ENCODE peak calls at places on chromosomes 13 and 19, in five cellular contexts. One of them, this sample, is unnamed.

GRCh38 chr19:12703056-12703455 is 6.6 kb upstream of the FBXW9 start:
- DNase-seq in small intestine: no peak
- DNase-seq in mammary epithelial cell: peak; percentile 9
- DNase-seq in thoracic aorta: no peak
- DNase-seq in keratinocyte: no peak
- DNase-seq in this sample: no peak

GRCh38 chr13:50788551-50788950 is 54.9 kb downstream of the DLEU7 start:
- DNase-seq in small intestine: no peak
- DNase-seq in keratinocyte: no peak
- DNase-seq in thoracic aorta: no peak
- DNase-seq in mammary epithelial cell: peak; percentile 9
- DNase-seq in this sample: no peak

GRCh38 chr13:95002968-95003813 is 290.8 kb upstream of the SOX21 start:
- DNase-seq in keratinocyte: no peak
- DNase-seq in mammary epithelial cell: no peak
- DNase-seq in thoracic aorta: no peak
- DNase-seq in small intestine: no peak
- DNase-seq in this sample: no peak

GRCh38 chr19:52786078-52786463 is 520 bp downstream of the ZNF600 start:
- DNase-seq in thoracic aorta: no peak
- DNase-seq in small intestine: no peak
- DNase-seq in keratinocyte: no peak
- DNase-seq in mammary epithelial cell: peak; percentile 30
- DNase-seq in this sample: no peak

GRCh38 chr19:6276447-6276846 is 3.3 kb downstream of the MLLT1 start:
- DNase-seq in small intestine: no peak
- DNase-seq in thoracic aorta: peak; percentile 58
- DNase-seq in mammary epithelial cell: no peak
- DNase-seq in keratinocyte: no peak
- DNase-seq in this sample: no peak

GRCh38 chr13:48110132-48110868 is 15.4 kb upstream of the MED4 start:
- DNase-seq in mammary epithelial cell: peak; percentile 42
- DNase-seq in small intestine: no peak
- DNase-seq in thoracic aorta: no peak
- DNase-seq in keratinocyte: no peak
- DNase-seq in this sample: no peak

GRCh38 chr19:1672038-1672768 is 19.8 kb upstream of the TCF3 start:
- DNase-seq in small intestine: no peak
- DNase-seq in thoracic aorta: no peak
- DNase-seq in mammary epithelial cell: no peak
- DNase-seq in keratinocyte: no peak
- DNase-seq in this sample: no peak

GRCh38 chr19:12825259-12826131 is 8.9 kb downstream of the RTBDN start:
- DNase-seq in mammary epithelial cell: no peak
- DNase-seq in small intestine: no peak
- DNase-seq in thoracic aorta: no peak
- DNase-seq in keratinocyte: no peak
- DNase-seq in this sample: no peak

GRCh38 chr19:28652790-28653189 is 560.2 kb downstream of the UQCRFS1 start:
- DNase-seq in small intestine: no peak
- DNase-seq in mammary epithelial cell: no peak
- DNase-seq in thoracic aorta: no peak
- DNase-seq in keratinocyte: no peak
- DNase-seq in this sample: no peak

GRCh38 chr13:21203132-21203531 is 26.7 kb downstream of the MRPL57 start:
- DNase-seq in small intestine: no peak
- DNase-seq in keratinocyte: no peak
- DNase-seq in mammary epithelial cell: no peak
- DNase-seq in thoracic aorta: no peak
- DNase-seq in this sample: no peak

GRCh38 chr19:46374526-46375475 is 27.9 kb downstream of the PPP5C start:
- DNase-seq in keratinocyte: no peak
- DNase-seq in thoracic aorta: no peak
- DNase-seq in small intestine: no peak
- DNase-seq in mammary epithelial cell: no peak
- DNase-seq in this sample: no peak
- H3K4me1 ChIP-seq in keratinocyte: peaks cover 44% of the 10 kb centered on the region
- H3K4me1 ChIP-seq in thoracic aorta: peaks cover 29% of the 10 kb centered on the region
- H3K4me1 ChIP-seq in small intestine: peaks cover 6% of the 10 kb centered on the region
- H3K4me1 ChIP-seq in mammary epithelial cell: peaks cover 38% of the 10 kb centered on the region
- H3K4me1 ChIP-seq in this sample: peaks cover 80% of the 10 kb centered on the region

DNA sequence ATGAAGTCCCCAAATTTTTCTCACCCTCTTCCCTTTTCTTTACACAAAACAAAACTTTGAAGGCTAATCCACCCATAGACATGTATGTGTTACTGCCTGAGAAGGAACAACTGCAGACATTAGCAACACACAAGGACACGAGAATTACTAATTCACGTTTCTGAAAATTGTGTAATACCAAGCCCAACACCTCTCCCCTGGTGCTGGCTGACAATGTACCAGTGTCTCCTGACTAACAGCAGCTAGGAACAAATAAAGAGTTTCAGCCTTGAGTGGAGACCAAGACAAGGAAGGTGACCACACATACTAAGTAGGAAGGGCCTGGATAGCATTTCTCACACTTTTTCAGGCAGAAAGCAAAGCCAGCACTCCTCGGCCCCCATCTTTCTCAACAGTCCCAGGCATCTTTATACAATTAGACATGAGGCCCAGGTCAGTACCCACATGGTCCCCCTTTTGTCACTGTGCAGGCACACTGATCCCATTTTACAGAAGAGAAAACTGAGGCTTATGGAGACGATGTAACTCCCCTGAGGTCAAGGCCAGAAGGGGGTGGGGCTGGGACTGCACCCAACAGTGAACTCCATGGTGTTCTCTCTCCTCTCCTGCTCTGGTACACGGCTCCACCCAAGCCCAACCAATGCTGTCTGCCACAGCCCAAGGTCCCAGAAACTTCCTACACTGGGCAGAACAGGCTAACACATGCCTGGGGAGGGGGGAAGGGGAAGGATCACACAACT is 8.7 kb downstream of the BRD4 start:
- DNase-seq in small intestine: peak; percentile 58
- DNase-seq in keratinocyte: no peak
- DNase-seq in mammary epithelial cell: peak; percentile 77
- DNase-seq in thoracic aorta: no peak
- DNase-seq in this sample: no peak
- H3K4me1 ChIP-seq in small intestine: peaks cover 52% of the 10 kb centered on the region
- H3K4me1 ChIP-seq in keratinocyte: peaks cover 52% of the 10 kb centered on the region
- H3K4me1 ChIP-seq in mammary epithelial cell: peaks cover 31% of the 10 kb centered on the region
- H3K4me1 ChIP-seq in thoracic aorta: peaks cover 91% of the 10 kb centered on the region
- H3K4me1 ChIP-seq in this sample: peaks cover 99% of the 10 kb centered on the region

DNA sequence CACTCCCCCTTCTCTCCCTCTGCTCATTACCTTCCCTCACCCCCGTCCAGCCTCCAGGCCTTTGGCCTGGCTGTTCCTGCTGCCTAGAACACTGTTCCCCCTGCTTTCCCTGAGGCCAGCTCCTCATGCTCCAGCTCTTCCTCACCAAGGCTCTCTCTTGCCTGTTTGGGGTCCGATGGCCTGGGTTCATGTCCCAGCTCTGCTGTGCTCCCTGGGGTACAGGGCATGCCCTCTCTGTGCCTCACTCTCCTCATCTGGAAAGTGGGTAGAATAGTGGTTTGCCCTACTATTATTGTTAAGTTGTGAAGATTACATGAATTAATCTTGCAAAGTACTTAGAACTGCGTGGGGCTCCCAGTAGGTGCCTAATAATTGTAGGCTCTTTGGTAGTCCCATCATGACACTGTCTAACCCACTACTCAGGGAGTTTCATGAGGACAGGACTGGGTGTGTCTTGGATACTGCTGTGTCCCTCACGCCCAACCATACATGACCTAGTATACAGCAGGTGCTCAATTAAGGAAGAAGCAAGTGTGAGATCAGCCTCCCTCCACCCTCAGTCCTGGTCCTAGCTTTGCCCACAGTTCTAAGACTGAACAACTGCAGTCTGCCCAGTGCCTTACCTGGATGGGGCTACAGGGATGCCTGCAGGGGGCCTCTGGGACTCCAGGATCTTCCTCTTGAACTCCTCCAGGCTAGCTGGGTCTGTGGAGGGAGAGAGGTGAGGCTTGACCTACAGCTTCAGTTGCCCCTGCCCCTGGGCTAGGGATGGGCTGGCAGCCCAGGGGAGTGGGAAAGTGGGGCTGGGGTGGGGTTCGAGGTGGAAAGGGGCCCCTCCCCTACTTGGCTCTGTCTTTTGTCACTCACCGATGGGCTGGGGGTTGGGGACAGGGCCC is 17.0 kb downstream of the PLVAP start:
- DNase-seq in thoracic aorta: no peak
- DNase-seq in keratinocyte: no peak
- DNase-seq in mammary epithelial cell: no peak
- DNase-seq in small intestine: no peak
- DNase-seq in this sample: no peak
- H3K4me1 ChIP-seq in thoracic aorta: no peaks in the 10 kb centered on the region
- H3K4me1 ChIP-seq in keratinocyte: no peaks in the 10 kb centered on the region
- H3K4me1 ChIP-seq in mammary epithelial cell: no peaks in the 10 kb centered on the region
- H3K4me1 ChIP-seq in small intestine: no peaks in the 10 kb centered on the region
- H3K4me1 ChIP-seq in this sample: no peaks in the 10 kb centered on the region

DNA sequence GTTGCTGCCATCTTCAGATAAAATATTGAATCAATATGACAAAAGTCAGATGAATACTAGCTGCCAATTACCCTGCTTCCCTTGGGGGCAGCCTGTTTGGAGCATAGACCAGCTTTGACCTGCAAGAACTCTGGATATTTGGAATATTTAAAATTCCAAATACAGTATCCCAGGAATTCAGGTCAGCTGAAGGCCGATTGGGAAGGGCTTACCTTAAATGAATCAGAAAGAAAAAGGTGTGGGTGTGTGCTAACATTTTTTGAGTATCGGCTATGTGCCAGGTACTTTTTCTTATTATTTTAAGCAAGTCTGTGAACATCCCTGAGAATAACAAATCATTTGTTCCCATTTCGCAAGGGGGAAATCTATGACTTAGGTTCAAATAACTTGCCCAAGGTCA is 1.8 kb upstream of the RUBCNL start:
- DNase-seq in thoracic aorta: no peak
- DNase-seq in mammary epithelial cell: peak; percentile 85
- DNase-seq in keratinocyte: no peak
- DNase-seq in small intestine: no peak
- DNase-seq in this sample: no peak
- H3K4me1 ChIP-seq in thoracic aorta: no peaks in the 10 kb centered on the region
- H3K4me1 ChIP-seq in mammary epithelial cell: peaks cover 36% of the 10 kb centered on the region
- H3K4me1 ChIP-seq in keratinocyte: peaks cover 22% of the 10 kb centered on the region
- H3K4me1 ChIP-seq in small intestine: peaks cover 3% of the 10 kb centered on the region
- H3K4me1 ChIP-seq in this sample: peaks cover 8% of the 10 kb centered on the region

GRCh38 chr19:53957448-53958167 is 5.1 kb upstream of the CACNG8 start:
- DNase-seq in mammary epithelial cell: no peak
- DNase-seq in small intestine: no peak
- DNase-seq in thoracic aorta: no peak
- DNase-seq in keratinocyte: no peak
- DNase-seq in this sample: no peak

GRCh38 chr19:53953383-53953782 is 9.4 kb upstream of the CACNG8 start:
- DNase-seq in thoracic aorta: no peak
- DNase-seq in keratinocyte: no peak
- DNase-seq in mammary epithelial cell: no peak
- DNase-seq in small intestine: no peak
- DNase-seq in this sample: no peak

GRCh38 chr19:53947624-53948023 is 15.1 kb upstream of the CACNG8 start:
- DNase-seq in keratinocyte: no peak
- DNase-seq in small intestine: no peak
- DNase-seq in thoracic aorta: no peak
- DNase-seq in mammary epithelial cell: no peak
- DNase-seq in this sample: no peak

GRCh38 chr19:53951436-53951835 is 11.3 kb upstream of the CACNG8 start:
- DNase-seq in mammary epithelial cell: no peak
- DNase-seq in thoracic aorta: no peak
- DNase-seq in keratinocyte: no peak
- DNase-seq in small intestine: no peak
- DNase-seq in this sample: no peak

DNA sequence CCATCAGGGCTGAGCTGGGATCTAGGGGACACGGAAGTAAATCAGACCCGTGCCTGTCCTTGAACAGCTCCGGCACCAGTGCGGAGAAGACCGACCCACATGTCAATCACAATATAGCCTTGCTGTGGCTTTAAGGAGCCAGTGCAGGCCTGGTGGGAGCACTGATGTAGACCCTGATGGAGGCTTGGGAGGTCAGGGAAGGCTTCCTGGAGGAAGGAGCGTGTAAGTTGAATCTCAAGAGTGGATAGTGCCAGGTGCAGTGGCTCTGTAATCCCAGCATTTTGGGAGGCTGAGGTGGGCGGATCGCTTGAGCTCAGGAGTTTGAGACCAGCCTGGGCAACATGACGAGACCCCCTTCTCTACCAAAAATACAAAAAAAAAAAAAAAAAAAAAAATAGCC is 10.8 kb upstream of the CACNG8 start:
- DNase-seq in keratinocyte: no peak
- DNase-seq in thoracic aorta: no peak
- DNase-seq in small intestine: no peak
- DNase-seq in mammary epithelial cell: no peak
- DNase-seq in this sample: no peak
- H3K4me1 ChIP-seq in keratinocyte: no peaks in the 10 kb centered on the region
- H3K4me1 ChIP-seq in thoracic aorta: no peaks in the 10 kb centered on the region
- H3K4me1 ChIP-seq in small intestine: no peaks in the 10 kb centered on the region
- H3K4me1 ChIP-seq in mammary epithelial cell: no peaks in the 10 kb centered on the region
- H3K4me1 ChIP-seq in this sample: no peaks in the 10 kb centered on the region

GRCh38 chr19:18844806-18845329 is 13.1 kb downstream of the UPF1 start:
- DNase-seq in thoracic aorta: no peak
- DNase-seq in small intestine: no peak
- DNase-seq in keratinocyte: no peak
- DNase-seq in mammary epithelial cell: no peak
- DNase-seq in this sample: no peak

GRCh38 chr19:18842166-18842565 is 10.4 kb downstream of the UPF1 start:
- DNase-seq in keratinocyte: no peak
- DNase-seq in thoracic aorta: no peak
- DNase-seq in small intestine: no peak
- DNase-seq in mammary epithelial cell: no peak
- DNase-seq in this sample: no peak

GRCh38 chr19:18845961-18846360 is 14.2 kb downstream of the UPF1 start:
- DNase-seq in keratinocyte: no peak
- DNase-seq in small intestine: no peak
- DNase-seq in thoracic aorta: no peak
- DNase-seq in mammary epithelial cell: no peak
- DNase-seq in this sample: no peak

GRCh38 chr19:18841400-18841799 is 9.6 kb downstream of the UPF1 start:
- DNase-seq in keratinocyte: no peak
- DNase-seq in thoracic aorta: no peak
- DNase-seq in mammary epithelial cell: no peak
- DNase-seq in small intestine: no peak
- DNase-seq in this sample: no peak

DNA sequence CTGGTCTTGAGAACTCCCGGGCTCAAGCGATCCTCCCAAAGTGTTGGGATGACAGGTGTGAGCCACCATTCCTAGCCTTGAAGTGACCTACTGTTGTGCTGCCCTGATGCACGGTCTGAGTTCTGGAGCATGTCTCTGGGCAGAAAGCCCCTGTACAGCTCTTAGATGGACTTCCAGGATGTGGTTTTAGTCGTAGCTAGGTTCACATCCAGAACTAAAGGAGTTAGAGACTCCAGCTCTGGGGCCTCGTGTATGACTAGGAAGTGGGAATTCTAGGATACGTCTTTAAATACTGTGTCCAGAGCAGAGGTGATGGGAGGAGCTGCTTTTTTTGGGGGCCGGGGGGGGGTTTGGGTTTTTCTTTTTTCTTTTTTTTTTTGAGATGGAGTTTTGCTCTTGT is 12.2 kb downstream of the UPF1 start:
- DNase-seq in thoracic aorta: no peak
- DNase-seq in small intestine: no peak
- DNase-seq in mammary epithelial cell: no peak
- DNase-seq in keratinocyte: no peak
- DNase-seq in this sample: no peak
- H3K4me1 ChIP-seq in thoracic aorta: peaks cover 38% of the 10 kb centered on the region
- H3K4me1 ChIP-seq in small intestine: peaks cover 10% of the 10 kb centered on the region
- H3K4me1 ChIP-seq in mammary epithelial cell: peaks cover 31% of the 10 kb centered on the region
- H3K4me1 ChIP-seq in keratinocyte: peaks cover 19% of the 10 kb centered on the region
- H3K4me1 ChIP-seq in this sample: peaks cover 29% of the 10 kb centered on the region

This sample was measured in esophagus squamous epithelium.